ENCODE peak calls at places on chromosomes 3 and 15, in five cellular contexts. V is HT1080; R is ELR; C is activated naive CD8-positive, alpha-beta T cell treated with anti-CD3 and anti-CD28 coated beads, Interleukin-2, amount 50 U/mL, for 16 hours; W is NCI-H2081. B is an unnamed sample.

GRCh38 chr15:88491158-88491557 is 23.6 kb downstream of the MRPS11 start:
- DNase-seq in V (no peak), R (no peak), W (no peak), C (no peak), B (peak; percentile 25)

GRCh38 chr3:194103475-194103874 is 32.5 kb upstream of the HES1 start:
- DNase-seq in V (no peak), C (no peak), W (no peak), R (no peak), B (no peak)

GRCh38 chr15:77667351-77667750 is 34.6 kb upstream of the LINGO1 start:
- DNase-seq in C (no peak), V (no peak), R (no peak), W (no peak), B (no peak)

GRCh38 chr3:86948840-86949239 is 42.1 kb downstream of the VGLL3 start:
- DNase-seq in C (no peak), V (peak; percentile 9), W (no peak), R (peak; percentile 61), B (no peak)

GRCh38 chr3:89847955-89848354 is 740.5 kb downstream of the EPHA3 start:
- DNase-seq in V (no peak), C (no peak), R (no peak), W (no peak), B (no peak)

GRCh38 chr3:147493666-147494065 is 84.5 kb downstream of the ZIC1 start:
- DNase-seq in C (no peak), R (no peak), W (peak; percentile 70), V (peak; percentile 52), B (no peak)

GRCh38 chr3:106814231-106814630 is 563.0 kb upstream of the CCDC54 start:
- DNase-seq in V (no peak), C (no peak), W (peak; percentile 29), R (no peak), B (no peak)

GRCh38 chr3:48599077-48599501 is 4.0 kb upstream of the COL7A1 start:
- DNase-seq in C (no peak), W (no peak), V (no peak), R (no peak), B (no peak)

GRCh38 chr15:70659662-70660061 is 103.7 kb downstream of the UACA start:
- DNase-seq in V (no peak), C (no peak), W (no peak), R (no peak), B (no peak)

GRCh38 chr3:159364511-159364910 is 562.7 kb downstream of the MFSD1 start:
- DNase-seq in R (no peak), C (no peak), V (no peak), W (no peak), B (no peak)

GRCh38 chr15:93241696-93242585 is 152.9 kb upstream of the RGMA start:
- DNase-seq in R (no peak), C (no peak), V (no peak), W (peak; percentile 54), B (no peak)

GRCh38 chr3:120203016-120203415 is 82.0 kb downstream of the GPR156 start:
- DNase-seq in V (peak; percentile 67), R (peak; percentile 62), C (no peak), W (peak; percentile 64), B (no peak)

GRCh38 chr3:63719796-63720445 is 67.4 kb downstream of the SNTN start:
- DNase-seq in W (no peak), R (no peak), V (no peak), C (no peak), B (no peak)